ENCODE peak calls at places on chromosomes 5 and 9, in six cellular contexts. F, O, M, E, C and G are unnamed samples.
A peak's percentile ranks its signal among the peaks of the same experiment; 100 is the strongest.

GRCh38 chr5:173806270-173807035 is 81.7 kb upstream of the CPEB4 start:
- DNase-seq in E (no peak), M (no peak), C (no peak), O (peak; percentile 22), F (no peak), G (no peak)

GRCh38 chr9:136117291-136118060 is 1.2 kb downstream of the TMEM250 start:
- DNase-seq in F (peak; percentile 35), O (no peak), M (no peak), C (no peak), E (no peak), G (no peak)

GRCh38 chr5:136043551-136043950 is 14.8 kb downstream of the TGFBI start:
- DNase-seq in F (no peak), C (no peak), E (no peak), O (no peak), M (no peak), G (no peak)

GRCh38 chr9:73667749-73668148 is 516.1 kb downstream of the ANXA1 start:
- DNase-seq in F (no peak), O (peak; percentile 30), E (no peak), M (peak; percentile 15), C (no peak), G (no peak)

GRCh38 chr9:87883990-87884389 is 1.3 kb downstream of the SPATA31E1 start:
- DNase-seq in F (peak; percentile 68), M (peak; percentile 60), C (no peak), O (no peak), E (peak; percentile 25), G (no peak)

GRCh38 chr9:88826651-88827245 is 164.5 kb upstream of the S1PR3 start:
- DNase-seq in E (no peak), M (no peak), F (no peak), C (no peak), O (no peak), G (no peak)

GRCh38 chr5:143004361-143004802 is 234.2 kb downstream of the ARHGAP26 start:
- DNase-seq in M (no peak), F (no peak), E (no peak), C (no peak), O (no peak), G (no peak)

GRCh38 chr9:133991211-133991921 is 758 bp downstream of the VAV2 start:
- DNase-seq in O (no peak), F (peak; percentile 51), C (no peak), E (no peak), M (peak; percentile 19), G (no peak)

GRCh38 chr9:131407717-131408195 is 13.9 kb downstream of the PRRC2B start:
- DNase-seq in F (peak; percentile 82), C (no peak), E (no peak), O (no peak), M (peak; percentile 97), G (peak; percentile 54)

GRCh38 chr5:86864022-86864421 is 246.3 kb downstream of the COX7C start:
- DNase-seq in C (no peak), O (no peak), E (no peak), M (no peak), F (no peak), G (no peak)

GRCh38 chr9:130197888-130198287 is 25.7 kb downstream of the NCS1 start:
- DNase-seq in E (no peak), F (no peak), O (no peak), M (no peak), C (no peak), G (no peak)
- H3K4me1 ChIP-seq in E (peaks cover 2% of the 10 kb centered on the region), F (no peaks in the 10 kb centered on the region), O (no peaks in the 10 kb centered on the region), M (no peaks in the 10 kb centered on the region), C (no peaks in the 10 kb centered on the region), G (no peaks in the 10 kb centered on the region)

GRCh38 chr5:126829098-126829497 is 52.2 kb downstream of the LMNB1 start:
- DNase-seq in M (no peak), O (no peak), F (no peak), C (no peak), E (no peak), G (no peak)
- H3K27ac ChIP-seq in M (no peak overlapping the region), O (no peak overlapping the region), F (no peak overlapping the region), C (no peak overlapping the region), E (no peak overlapping the region), G (no peak overlapping the region)

DNA sequence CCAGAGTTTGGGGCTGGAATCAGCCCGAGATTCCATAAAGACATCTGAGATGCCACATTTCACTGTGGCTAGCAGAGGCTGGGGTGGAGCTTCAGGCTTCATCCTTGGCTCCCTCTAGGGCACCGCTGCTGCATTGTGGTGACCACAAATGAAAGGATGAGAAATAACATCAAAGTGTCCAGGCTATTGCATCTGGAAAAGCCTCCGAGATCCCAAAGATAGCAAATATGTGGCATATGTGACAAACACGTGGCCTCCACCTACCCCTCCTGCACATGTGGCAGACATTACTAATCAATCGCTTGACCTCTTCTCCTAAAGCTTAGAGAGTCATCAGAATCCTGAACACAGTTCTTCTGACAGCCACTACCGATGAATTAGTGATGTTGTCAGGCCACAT is 4.5 kb downstream of the SPARC start:
- DNase-seq in F (no peak), O (no peak), M (no peak), C (no peak), E (no peak), G (no peak)
- H3K4me3 ChIP-seq in F (no peak overlapping the region), O (no peak overlapping the region), M (no peak overlapping the region), C (no peak overlapping the region), E (no peak overlapping the region), G (no peak overlapping the region)

GRCh38 chr9:16417101-16417500 is 453.4 kb downstream of the BNC2 start:
- DNase-seq in M (no peak), F (no peak), O (peak; percentile 86), C (no peak), E (no peak), G (no peak)
- H3K4me1 ChIP-seq in M (no peaks in the 10 kb centered on the region), F (peaks cover 45% of the 10 kb centered on the region), O (peaks cover 59% of the 10 kb centered on the region), C (no peaks in the 10 kb centered on the region), E (peaks cover 2% of the 10 kb centered on the region), G (no peaks in the 10 kb centered on the region)

GRCh38 chr9:98602839-98603238 is 105.9 kb downstream of the GABBR2 start:
- DNase-seq in M (no peak), O (no peak), C (no peak), F (no peak), E (no peak), G (no peak)
- H3K27ac ChIP-seq in M (no peak overlapping the region), O (no peak overlapping the region), C (no peak overlapping the region), F (no peak overlapping the region), E (no peak overlapping the region), G (no peak overlapping the region)

GRCh38 chr5:159883522-159883950 is 32.7 kb upstream of the ADRA1B start:
- DNase-seq in F (no peak), C (no peak), E (no peak), O (peak; percentile 20), M (no peak), G (no peak)

GRCh38 chr5:159880676-159881075 is 35.6 kb upstream of the ADRA1B start:
- DNase-seq in O (no peak), M (no peak), C (no peak), F (no peak), E (no peak), G (no peak)

GRCh38 chr5:159877087-159877486 is 39.2 kb upstream of the ADRA1B start:
- DNase-seq in C (no peak), M (no peak), F (no peak), E (no peak), O (no peak), G (no peak)

GRCh38 chr5:159877894-159878448 is 38.3 kb upstream of the ADRA1B start:
- DNase-seq in C (no peak), F (no peak), M (no peak), O (no peak), E (no peak), G (no peak)

DNA sequence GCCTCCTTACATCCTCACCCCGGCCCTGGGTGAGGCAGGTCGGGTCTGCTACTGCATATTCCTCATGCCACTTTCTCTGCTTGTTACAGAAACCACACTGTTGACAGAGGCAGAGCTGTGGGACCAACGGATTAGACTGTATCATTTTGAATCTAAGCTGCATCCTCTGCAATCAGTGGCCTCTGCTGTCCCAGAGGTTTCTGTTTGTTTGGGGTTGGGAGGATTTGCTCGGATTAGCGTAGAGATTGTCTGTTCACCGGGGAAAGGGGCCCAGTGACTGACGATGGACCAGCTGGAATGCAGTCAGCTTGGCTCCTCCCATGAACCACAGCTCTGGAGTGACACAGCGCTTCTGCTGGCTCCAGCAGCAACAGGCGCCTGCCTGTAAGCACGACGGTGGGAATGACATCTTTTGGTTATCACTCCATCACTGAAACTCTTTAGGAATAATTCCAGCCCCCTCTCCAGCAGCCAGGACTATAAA is 37.3 kb upstream of the ADRA1B start:
- DNase-seq in O (no peak), C (peak; percentile 80), E (peak; percentile 29), M (peak; percentile 95), F (peak; percentile 80), G (no peak)
- H3K4me3 ChIP-seq in O (no peak overlapping the region), C (no peak overlapping the region), E (no peak overlapping the region), M (no peak overlapping the region), F (no peak overlapping the region), G (no peak overlapping the region)

GRCh38 chr5:126366199-126366560 is 57.0 kb upstream of the GRAMD2B start:
- DNase-seq in F (no peak), M (no peak), C (no peak), O (peak; percentile 38), E (no peak), G (no peak)

GRCh38 chr5:126369995-126370731 is 53.0 kb upstream of the GRAMD2B start:
- DNase-seq in M (peak; percentile 28), E (no peak), F (peak; percentile 45), O (peak; percentile 31), C (no peak), G (no peak)

GRCh38 chr5:126365446-126366198 is 57.6 kb upstream of the GRAMD2B start:
- DNase-seq in C (no peak), E (no peak), O (peak; percentile 84), M (no peak), F (no peak), G (no peak)

GRCh38 chr5:126369083-126369482 is 54.1 kb upstream of the GRAMD2B start:
- DNase-seq in M (no peak), O (no peak), C (no peak), F (no peak), E (no peak), G (no peak)

DNA sequence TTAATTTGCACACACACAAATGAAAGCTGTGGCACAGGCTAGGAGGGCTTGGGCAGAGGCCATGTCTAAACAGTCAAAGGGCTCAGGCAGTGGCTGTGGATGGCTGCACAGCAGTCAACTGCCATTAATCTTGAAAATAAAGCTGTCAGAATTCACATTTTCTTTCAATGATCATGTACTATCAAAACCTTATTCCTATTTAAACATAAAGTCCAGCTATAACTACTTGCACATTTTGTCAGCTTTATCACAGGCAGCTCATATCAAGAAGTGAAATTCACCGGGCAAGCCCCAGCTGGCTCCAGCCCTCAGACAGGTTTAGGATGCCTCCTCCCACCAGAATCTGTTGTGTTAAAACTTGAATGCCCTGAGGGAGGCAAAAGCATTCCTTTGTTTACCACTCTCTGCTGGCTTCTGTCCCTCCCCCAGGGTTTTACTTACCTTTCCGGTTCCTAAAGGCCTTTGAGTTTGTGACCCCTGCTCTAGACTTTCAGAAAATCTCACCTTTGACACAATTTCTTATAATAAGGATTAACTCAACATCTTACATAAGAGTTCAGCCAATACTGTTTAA is 54.9 kb upstream of the GRAMD2B start:
- DNase-seq in M (peak; percentile 93), O (peak; percentile 66), E (peak; percentile 64), F (peak; percentile 88), C (no peak), G (no peak)
- H3K4me1 ChIP-seq in M (peaks cover 4% of the 10 kb centered on the region), O (peaks cover 67% of the 10 kb centered on the region), E (peaks cover 9% of the 10 kb centered on the region), F (peaks cover 53% of the 10 kb centered on the region), C (no peaks in the 10 kb centered on the region), G (peaks cover 4% of the 10 kb centered on the region)

DNA sequence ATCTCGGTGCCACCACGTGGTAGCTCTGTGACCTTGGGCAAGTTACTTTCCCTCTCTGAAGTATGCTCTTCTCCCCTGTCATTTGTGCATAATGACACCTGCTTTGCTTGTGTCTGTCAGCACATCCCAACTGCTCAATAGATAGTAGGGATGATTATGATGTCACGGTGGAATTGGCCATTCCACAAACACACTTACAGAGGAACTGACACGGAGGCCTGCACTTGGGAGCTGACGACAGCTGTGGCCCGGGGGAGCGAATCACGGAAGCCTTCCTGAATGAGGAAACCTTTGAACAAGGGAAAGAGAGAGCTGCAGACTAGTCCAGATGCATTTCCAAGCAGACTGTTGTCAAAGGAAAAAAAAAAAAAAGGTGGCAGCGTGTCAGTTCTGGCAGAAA is 21.0 kb downstream of the TLX3 start:
- DNase-seq in F (no peak), O (no peak), E (no peak), C (no peak), M (no peak), G (no peak)
- H3K27ac ChIP-seq in F (no peak overlapping the region), O (no peak overlapping the region), E (no peak overlapping the region), C (no peak overlapping the region), M (no peak overlapping the region), G (no peak overlapping the region)